ENCODE peak calls at places on chromosomes 11 and 22, in seven cellular contexts. J is AG04450; G is stimulated activated CD8-positive, alpha-beta memory T cell treated with anti-CD3 and anti-CD28 coated beads, Interleukin-15, amount 100 ng/mL, for 4 hours; Q is CD4-positive, CD25-positive, alpha-beta regulatory T cell; M is NCI-H774; T is stimulated activated CD4-positive, alpha-beta T cell treated with anti-CD3 and anti-CD28 coated beads, Interleukin-12 subunit alpha, Interleukin-12 subunit beta, amount 100 ng/mL, for 4 hours; E is NCI-H460. I is an unnamed sample.

GRCh38 chr22:24985824-24986214 is 33.3 kb downstream of the KIAA1671 start:
- DNase-seq in G (no peak), E (peak), Q (peak), T (no peak), M (no peak), J (no peak), I (no peak)

GRCh38 chr22:21949948-21950347 is 2.7 kb downstream of the PPM1F start:
- DNase-seq in G (no peak), M (no peak), E (no peak), T (no peak), Q (no peak), J (no peak), I (no peak)

GRCh38 chr11:113397821-113398220 is 10.2 kb downstream of the ANKK1 start:
- DNase-seq in M (no peak), T (no peak), G (no peak), E (no peak), J (no peak), Q (no peak), I (no peak)

GRCh38 chr22:33038131-33038772 is 19.9 kb downstream of the SYN3 start:
- DNase-seq in T (no peak), Q (no peak), G (no peak), E (no peak), M (no peak), J (no peak), I (no peak)

GRCh38 chr11:60193687-60194433 is 11.0 kb upstream of the MS4A6A start:
- DNase-seq in J (no peak), M (no peak), G (peak), Q (peak), T (peak), E (peak), I (peak)

GRCh38 chr11:88555018-88555828 is 217.7 kb upstream of the CTSC start:
- DNase-seq in Q (no peak), T (no peak), M (no peak), G (no peak), E (peak), J (peak), I (no peak)

GRCh38 chr11:1087961-1088926 is 13.6 kb downstream of the MUC2 start:
- DNase-seq in T (no peak), J (no peak), G (no peak), E (no peak), Q (no peak), M (no peak), I (no peak)

GRCh38 chr11:93225642-93226041 is 27.9 kb upstream of the SLC36A4 start:
- DNase-seq in J (no peak), G (no peak), M (peak), T (no peak), E (peak), Q (peak), I (no peak)

GRCh38 chr11:102640946-102641345 is 15.8 kb upstream of the MMP20 start:
- DNase-seq in M (no peak), Q (no peak), J (no peak), E (no peak), G (no peak), T (no peak), I (no peak)

GRCh38 chr11:132072044-132072879 is 701.8 kb downstream of the NTM start:
- DNase-seq in J (peak), E (peak), T (no peak), M (no peak), Q (no peak), G (no peak), I (no peak)

GRCh38 chr11:102836290-102836875 is 7.0 kb downstream of the MMP3 start:
- DNase-seq in T (no peak), Q (no peak), G (no peak), J (peak), E (no peak), M (no peak), I (no peak)

GRCh38 chr11:5288108-5288911 is 13.4 kb downstream of the OR51B4 start:
- DNase-seq in Q (no peak), G (no peak), M (no peak), E (no peak), T (no peak), J (peak), I (no peak)

GRCh38 chr11:42528471-42528870 is 783.3 kb upstream of the API5 start:
- DNase-seq in J (no peak), T (no peak), M (no peak), Q (no peak), G (no peak), E (no peak), I (no peak)

GRCh38 chr11:120215634-120216033 is 4.8 kb downstream of the OAF start:
- DNase-seq in Q (no peak), J (no peak), E (no peak), G (no peak), M (no peak), T (no peak), I (no peak)

GRCh38 chr11:73143126-73143838 is 1.2 kb upstream of the FCHSD2 start:
- DNase-seq in G (no peak), E (no peak), T (no peak), Q (no peak), M (no peak), J (peak), I (peak)

GRCh38 chr22:46538816-46539163 is 1.4 kb upstream of the CELSR1 start:
- DNase-seq in M (no peak), E (no peak), T (no peak), J (no peak), G (no peak), Q (no peak), I (peak)

GRCh38 chr22:28831140-28832072 is 31.0 kb upstream of the XBP1 start:
- DNase-seq in T (no peak), E (no peak), M (no peak), J (no peak), Q (no peak), G (no peak), I (no peak)

GRCh38 chr11:1917523-1918435 is 1.7 kb upstream of the TNNT3 start:
- DNase-seq in T (no peak), G (no peak), J (no peak), M (no peak), E (no peak), Q (no peak), I (peak)

GRCh38 chr11:114397349-114397982 is 2.8 kb downstream of the C11orf71 start:
- DNase-seq in M (peak), J (no peak), Q (no peak), E (no peak), G (no peak), T (no peak), I (no peak)

GRCh38 chr22:23498811-23499798 is 81.0 kb downstream of the IGLL1 start:
- DNase-seq in T (no peak), J (no peak), G (no peak), E (no peak), Q (no peak), M (no peak), I (no peak)

GRCh38 chr11:86639172-86639571 is 33.2 kb downstream of the ME3 start:
- DNase-seq in G (no peak), T (no peak), E (no peak), M (no peak), Q (no peak), J (no peak), I (no peak)

GRCh38 chr22:36386351-36386899 is 1.3 kb downstream of the MYH9 start:
- DNase-seq in G (no peak), Q (no peak), M (no peak), J (no peak), T (peak), E (no peak), I (peak)

I was measured in GM20000.